ENCODE peak calls at places on chromosomes 13 and 19, in nine cellular contexts. G, E, I, Z, M, W, S, X and C are unnamed samples.

GRCh38 chr13:30108913-30109237 is 198.5 kb downstream of the KATNAL1 start:
- DNase-seq in E (no peak), X (no peak), M (peak), S (peak), I (no peak), G (no peak), Z (no peak), W (no peak), C (no peak)

GRCh38 chr13:50365683-50366391 is 350.6 kb downstream of the KCNRG start:
- DNase-seq in E (no peak), I (peak), X (no peak), G (no peak), S (no peak), W (no peak), Z (no peak), M (peak), C (no peak)

GRCh38 chr19:33496496-33496895 is 25.1 kb downstream of the PEPD start:
- DNase-seq in M (no peak), W (no peak), G (no peak), Z (no peak), S (no peak), E (no peak), I (no peak), X (no peak), C (no peak)

GRCh38 chr19:28864577-28865042 is 348.3 kb downstream of the UQCRFS1 start:
- DNase-seq in W (no peak), S (peak), G (peak), M (peak), E (no peak), I (no peak), X (peak), Z (peak), C (no peak)

GRCh38 chr19:13476071-13476470 is 30.2 kb downstream of the CACNA1A start:
- DNase-seq in Z (no peak), M (no peak), S (no peak), W (no peak), G (no peak), E (no peak), I (no peak), X (no peak), C (no peak)

GRCh38 chr19:33167438-33167837 is 26.7 kb upstream of the LRP3 start:
- DNase-seq in X (no peak), S (no peak), Z (no peak), I (no peak), E (no peak), G (no peak), M (no peak), W (no peak), C (no peak)

GRCh38 chr13:106052200-106052767 is 483.2 kb downstream of the EFNB2 start:
- DNase-seq in M (no peak), Z (no peak), E (no peak), W (no peak), S (no peak), X (no peak), G (no peak), I (no peak), C (peak)

GRCh38 chr13:37127706-37128241 is 22.3 kb upstream of the CSNK1A1L start:
- DNase-seq in S (no peak), E (no peak), Z (peak), M (no peak), G (no peak), X (no peak), W (no peak), I (no peak), C (peak)

GRCh38 chr19:38385057-38385803 is 2.6 kb downstream of the GGN start:
- DNase-seq in Z (no peak), I (no peak), G (no peak), M (no peak), X (no peak), W (no peak), E (no peak), S (no peak), C (peak)

GRCh38 chr13:66673401-66673800 is 556.7 kb downstream of the PCDH9 start:
- DNase-seq in I (no peak), G (no peak), W (no peak), S (no peak), Z (peak), M (no peak), X (no peak), E (no peak), C (peak)

GRCh38 chr13:110314516-110315245 is 7.6 kb downstream of the COL4A2 start:
- DNase-seq in W (no peak), M (no peak), S (no peak), Z (no peak), E (no peak), I (no peak), G (no peak), X (peak), C (no peak)

GRCh38 chr19:17294051-17294891 is 9.0 kb downstream of the ABHD8 start:
- DNase-seq in Z (no peak), E (peak), G (no peak), I (no peak), W (no peak), X (no peak), M (peak), S (no peak), C (peak)

GRCh38 chr13:20940083-20940482 is 37.5 kb upstream of the XPO4 start:
- DNase-seq in I (no peak), Z (peak), E (no peak), G (no peak), M (no peak), S (no peak), W (no peak), X (no peak), C (peak)

GRCh38 chr13:35979378-35979911 is 151.7 kb downstream of the DCLK1 start:
- DNase-seq in M (peak), S (peak), X (peak), I (no peak), Z (peak), E (no peak), W (peak), G (peak), C (peak)

GRCh38 chr19:15010497-15011255 is 31.0 kb upstream of the SLC1A6 start:
- DNase-seq in Z (no peak), G (no peak), M (no peak), E (no peak), W (no peak), S (no peak), X (no peak), I (no peak), C (no peak)

GRCh38 chr13:21237081-21237480 is 60.6 kb downstream of the MRPL57 start:
- DNase-seq in G (no peak), M (no peak), Z (no peak), W (no peak), I (no peak), X (no peak), E (no peak), S (no peak), C (no peak)

GRCh38 chr13:111324736-111325135 is 4.3 kb downstream of the TEX29 start:
- DNase-seq in E (no peak), G (no peak), S (no peak), I (no peak), X (no peak), W (no peak), Z (no peak), M (no peak), C (no peak)

GRCh38 chr13:24116103-24116502 is 44.4 kb upstream of the SPATA13 start:
- DNase-seq in G (no peak), E (no peak), W (no peak), X (no peak), Z (no peak), S (no peak), M (no peak), I (no peak), C (no peak)

GRCh38 chr19:5820785-5821184 is 15.9 kb downstream of the NRTN start:
- DNase-seq in X (no peak), I (no peak), M (no peak), W (no peak), E (no peak), Z (no peak), G (no peak), S (no peak), C (no peak)

GRCh38 chr19:29683009-29683408 is 17.7 kb downstream of the PLEKHF1 start:
- DNase-seq in E (no peak), M (no peak), W (no peak), Z (peak), X (no peak), G (no peak), I (no peak), S (no peak), C (no peak)

GRCh38 chr13:99979453-99980200 is 2.0 kb upstream of the ZIC2 start:
- DNase-seq in G (no peak), W (no peak), M (no peak), X (no peak), Z (no peak), E (peak), I (no peak), S (peak), C (no peak)

GRCh38 chr19:42052241-42052863 is 17.7 kb downstream of the GRIK5 start:
- DNase-seq in Z (no peak), M (no peak), W (no peak), S (no peak), X (no peak), G (no peak), E (no peak), I (no peak), C (no peak)

GRCh38 chr13:36130542-36131214 is 504 bp downstream of the DCLK1 start:
- DNase-seq in X (peak), Z (no peak), W (no peak), E (no peak), G (peak), I (no peak), S (no peak), M (peak), C (peak)

GRCh38 chr19:44207126-44207803 is 5.1 kb upstream of the ZNF227 start:
- DNase-seq in S (peak), I (peak), G (peak), Z (peak), X (peak), W (peak), M (peak), E (peak), C (peak)

GRCh38 chr19:18445252-18445948 is 7.5 kb upstream of the ISYNA1 start:
- DNase-seq in E (no peak), G (no peak), Z (no peak), X (no peak), S (no peak), M (no peak), W (no peak), I (no peak), C (no peak)

GRCh38 chr19:10478476-10478875 is 24.7 kb downstream of the KEAP1 start:
- DNase-seq in W (no peak), M (no peak), X (no peak), Z (no peak), E (no peak), S (no peak), I (no peak), G (no peak), C (peak)

DNA sequence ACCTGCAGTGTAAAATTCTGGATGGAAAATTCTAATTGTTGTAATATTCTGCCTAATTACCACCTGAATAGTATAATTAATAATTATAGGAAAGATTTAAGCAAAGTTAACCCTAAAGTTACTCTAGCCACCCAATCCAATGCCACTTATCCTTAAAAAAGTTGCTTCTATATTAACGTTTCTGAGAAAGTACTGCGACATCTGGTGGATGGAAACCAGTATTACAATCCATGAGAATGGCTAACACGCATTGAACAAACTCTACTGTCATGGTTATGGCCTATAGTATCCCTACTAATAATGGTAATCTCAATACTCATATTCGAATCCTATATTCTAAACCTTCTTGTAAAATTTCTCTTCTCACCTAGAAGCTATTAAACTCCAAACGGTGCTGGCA is 1551.8 kb downstream of the SLITRK1 start:
- DNase-seq in W (no peak), G (no peak), Z (peak), X (no peak), S (no peak), I (no peak), M (no peak), E (peak), C (no peak)
- TF ChIP-seq CTCF in W (no peak), G (no peak), Z (peak), X (peak), S (peak), I (peak), M (peak), E (peak), C (peak)

GRCh38 chr19:47414469-47414868 is 4.9 kb downstream of the MEIS3 start:
- DNase-seq in X (no peak), G (no peak), I (no peak), M (peak), E (peak), W (no peak), S (no peak), Z (no peak), C (no peak)
- H3K4me3 ChIP-seq in X (no peak), G (no peak), I (no peak), M (no peak), E (no peak), W (no peak), S (no peak), Z (no peak), C (no peak)

GRCh38 chr13:44739120-44739519 is 163.0 kb upstream of the TSC22D1 start:
- DNase-seq in W (no peak), I (no peak), X (no peak), S (no peak), Z (no peak), M (no peak), E (no peak), G (no peak), C (no peak)
- TF ChIP-seq CTCF in W (no peak), I (no peak), X (no peak), S (no peak), Z (peak), M (no peak), E (peak), G (no peak), C (no peak)

GRCh38 chr19:30686911-30687566 is 314.9 kb downstream of the ZNF536 start:
- DNase-seq in I (no peak), Z (no peak), X (no peak), G (no peak), S (no peak), E (no peak), M (no peak), W (no peak), C (no peak)

GRCh38 chr19:30684613-30685012 is 312.4 kb downstream of the ZNF536 start:
- DNase-seq in X (no peak), G (no peak), Z (no peak), M (no peak), I (no peak), E (no peak), S (no peak), W (no peak), C (no peak)

GRCh38 chr19:30688696-30689095 is 316.5 kb downstream of the ZNF536 start:
- DNase-seq in X (no peak), G (no peak), M (no peak), E (no peak), W (no peak), Z (no peak), S (no peak), I (no peak), C (no peak)

GRCh38 chr19:30685601-30686000 is 313.4 kb downstream of the ZNF536 start:
- DNase-seq in M (no peak), S (no peak), X (no peak), I (no peak), Z (no peak), G (no peak), E (no peak), W (no peak), C (no peak)

GRCh38 chr19:30686252-30686762 is 314.1 kb downstream of the ZNF536 start:
- DNase-seq in Z (peak), W (no peak), S (no peak), I (no peak), G (peak), E (no peak), X (no peak), M (no peak), C (peak)
- H3K4me3 ChIP-seq in Z (no peak), W (no peak), S (peak), I (no peak), G (no peak), E (no peak), X (peak), M (no peak), C (peak)

GRCh38 chr13:81017525-81018152 is 676.7 kb upstream of the SPRY2 start:
- DNase-seq in Z (peak), S (no peak), E (peak), I (no peak), X (no peak), W (no peak), M (no peak), G (no peak), C (peak)
- TF ChIP-seq CTCF in Z (peak), S (peak), E (no peak), I (peak), X (peak), W (peak), M (peak), G (no peak), C (no peak)

DNA sequence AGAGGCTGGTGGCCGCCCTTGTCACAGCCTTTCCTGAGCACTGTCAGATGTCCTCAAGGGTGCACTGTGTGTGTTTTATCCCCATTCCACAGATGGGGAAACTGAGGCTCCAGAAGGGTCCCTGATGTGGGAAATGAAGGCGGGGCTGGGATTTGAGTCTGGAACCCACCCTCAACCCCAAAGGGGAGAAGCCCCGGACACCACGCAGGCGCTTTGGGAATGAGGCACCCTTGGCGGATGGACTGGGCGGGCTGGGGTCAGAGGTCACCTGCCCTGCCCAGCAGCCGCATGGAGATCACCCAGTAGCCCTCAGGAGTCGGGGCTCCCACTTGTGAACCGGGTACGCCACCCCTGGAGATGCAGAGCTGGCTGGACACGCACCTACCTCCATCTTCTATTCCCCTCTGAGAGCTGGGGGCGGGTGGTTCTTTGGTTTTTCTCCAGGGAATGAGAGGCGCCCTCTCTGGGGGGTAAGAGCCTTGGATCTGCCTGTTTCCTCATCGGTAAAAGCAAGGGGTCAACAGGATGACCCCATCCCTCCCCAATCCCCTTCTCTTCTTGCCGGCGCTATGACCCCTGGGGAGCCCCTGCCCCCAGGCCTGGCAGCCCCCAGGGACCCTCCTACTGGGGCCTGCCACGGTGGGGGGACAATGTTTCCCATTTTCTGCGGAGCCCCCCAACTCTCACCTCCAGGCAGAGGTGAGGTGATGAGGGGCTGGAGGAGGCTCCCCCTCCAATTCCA is 8.3 kb upstream of the ONECUT3 start:
- DNase-seq in I (no peak), S (no peak), E (no peak), G (no peak), W (no peak), Z (no peak), X (no peak), M (no peak), C (no peak)
- H3K4me3 ChIP-seq in I (no peak), S (no peak), E (no peak), G (no peak), W (no peak), Z (no peak), X (no peak), M (no peak), C (no peak)

GRCh38 chr13:112776971-112777370 is 87.1 kb downstream of the ATP11A start:
- DNase-seq in W (no peak), E (no peak), S (no peak), I (no peak), G (no peak), M (no peak), X (no peak), Z (no peak), C (no peak)

GRCh38 chr13:112779856-112780604 is 90.2 kb downstream of the ATP11A start:
- DNase-seq in S (peak), E (no peak), W (no peak), Z (no peak), G (peak), X (no peak), I (no peak), M (no peak), C (peak)

GRCh38 chr13:112775791-112776279 is 86.0 kb downstream of the ATP11A start:
- DNase-seq in M (no peak), Z (no peak), X (no peak), S (no peak), G (no peak), E (no peak), I (no peak), W (no peak), C (no peak)

GRCh38 chr13:112776354-112776753 is 86.5 kb downstream of the ATP11A start:
- DNase-seq in W (no peak), Z (no peak), S (no peak), E (no peak), X (no peak), M (no peak), I (no peak), G (no peak), C (no peak)

GRCh38 chr13:112777637-112778406 is 88.0 kb downstream of the ATP11A start:
- DNase-seq in W (no peak), Z (no peak), X (no peak), E (no peak), I (no peak), S (peak), M (no peak), G (no peak), C (no peak)
- TF ChIP-seq CTCF in W (no peak), Z (no peak), X (no peak), E (no peak), I (no peak), S (no peak), M (no peak), G (no peak), C (no peak)